ENCODE peak calls at places on chromosome 12, in six cellular contexts. Q is SK-N-SH, D is stomach, X is HCT116, O is transverse colon, S is GM12878. Y is an unnamed sample.
A peak's percentile ranks its signal among the peaks of the same experiment; 100 is the strongest.

GRCh38 chr12:124097681-124098080 is 124.7 kb downstream of the ZNF664 start:
- DNase-seq in X (no peak), S (no peak), Q (no peak), O (no peak), D (no peak), Y (peak; percentile 33)

GRCh38 chr12:28267920-28268680 is 77.8 kb downstream of the CCDC91 start:
- DNase-seq in O (no peak), D (no peak), Q (no peak), X (no peak), S (no peak), Y (no peak)

GRCh38 chr12:121026274-121027045 is 10.2 kb upstream of the C12orf43 start:
- DNase-seq in X (no peak), D (no peak), O (no peak), Q (peak; percentile 47), S (no peak), Y (no peak)

GRCh38 chr12:20822925-20823324 is 12.4 kb downstream of the SLCO1B3 start:
- DNase-seq in D (no peak), O (no peak), Q (no peak), S (no peak), X (no peak), Y (no peak)

GRCh38 chr12:4325984-4326383 is 5.0 kb downstream of the TIGAR start:
- DNase-seq in X (no peak), D (no peak), Q (no peak), O (no peak), S (no peak), Y (no peak)

GRCh38 chr12:107379852-107380567 is 286.7 kb upstream of the CRY1 start:
- DNase-seq in O (peak; percentile 27), S (no peak), Q (no peak), X (peak; percentile 39), D (peak; percentile 36), Y (no peak)

GRCh38 chr12:67772276-67773169 is 124.0 kb downstream of the DYRK2 start:
- DNase-seq in S (no peak), Q (peak; percentile 65), D (no peak), O (no peak), X (no peak), Y (no peak)

GRCh38 chr12:2791086-2791485 is 3.7 kb upstream of the FKBP4 start:
- DNase-seq in O (no peak), X (no peak), Q (no peak), D (no peak), S (no peak), Y (no peak)

GRCh38 chr12:8678661-8679111 is 16.1 kb upstream of the MFAP5 start:
- DNase-seq in S (no peak), X (no peak), O (no peak), D (no peak), Q (no peak), Y (peak; percentile 72)
- H3K27ac ChIP-seq in S (no peak overlapping the region), X (no peak overlapping the region), O (no peak overlapping the region), D (no peak overlapping the region), Q (no peak overlapping the region), Y (no peak overlapping the region)

GRCh38 chr12:94754653-94755052 is 104.3 kb upstream of the TMCC3 start:
- DNase-seq in S (no peak), X (no peak), Q (no peak), O (no peak), D (no peak), Y (no peak)
- TF ChIP-seq CTCF in S (peak; percentile 16), X (peak; percentile 40), Q (peak; percentile 33), O (no peak), D (no peak), Y (no peak)

DNA sequence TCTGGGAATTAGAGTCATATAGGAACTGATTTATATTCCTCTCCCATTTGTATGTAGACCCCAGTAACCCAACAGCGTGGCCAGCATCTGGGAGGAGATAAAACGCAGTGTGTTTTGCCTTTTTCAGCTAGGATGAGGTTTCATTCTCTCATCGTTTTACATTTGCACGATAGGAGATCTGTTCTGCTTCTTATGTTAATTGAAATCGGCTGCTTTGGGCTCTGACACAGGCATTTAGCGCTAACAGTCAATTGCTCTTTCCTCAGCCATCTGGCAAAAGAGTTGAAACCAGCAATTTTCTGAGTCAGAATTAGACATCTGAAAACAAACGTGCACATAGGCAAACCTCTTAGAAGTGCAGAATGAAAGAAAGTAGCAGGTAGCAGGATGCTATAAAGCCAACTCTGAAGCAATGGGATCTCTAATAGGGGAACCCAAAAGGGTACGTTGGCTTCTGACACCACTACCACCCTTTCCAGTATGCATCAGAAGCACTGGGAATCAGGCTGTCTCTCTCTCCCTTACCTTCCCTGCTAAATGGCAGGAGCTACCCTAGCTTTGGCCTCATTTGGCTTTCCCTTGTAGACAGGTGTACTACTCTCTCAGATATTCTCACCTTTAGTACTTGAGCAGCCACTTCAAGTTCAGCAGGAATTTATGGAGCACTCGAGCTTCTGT is 219.1 kb downstream of the PHLDA1 start:
- DNase-seq in O (no peak), S (no peak), D (no peak), X (no peak), Q (peak; percentile 41), Y (no peak)
- TF ChIP-seq POLR2AphosphoS5 in O (no peak), S (no peak), D (no peak), X (no peak), Q (peak; percentile 66), Y (no peak)

GRCh38 chr12:46233418-46233817 is 35.4 kb downstream of the SLC38A1 start:
- DNase-seq in O (no peak), D (peak; percentile 63), X (no peak), Q (no peak), S (no peak), Y (no peak)
- H3K27ac ChIP-seq in O (no peak overlapping the region), D (no peak overlapping the region), X (no peak overlapping the region), Q (no peak overlapping the region), S (no peak overlapping the region), Y (no peak overlapping the region)

DNA sequence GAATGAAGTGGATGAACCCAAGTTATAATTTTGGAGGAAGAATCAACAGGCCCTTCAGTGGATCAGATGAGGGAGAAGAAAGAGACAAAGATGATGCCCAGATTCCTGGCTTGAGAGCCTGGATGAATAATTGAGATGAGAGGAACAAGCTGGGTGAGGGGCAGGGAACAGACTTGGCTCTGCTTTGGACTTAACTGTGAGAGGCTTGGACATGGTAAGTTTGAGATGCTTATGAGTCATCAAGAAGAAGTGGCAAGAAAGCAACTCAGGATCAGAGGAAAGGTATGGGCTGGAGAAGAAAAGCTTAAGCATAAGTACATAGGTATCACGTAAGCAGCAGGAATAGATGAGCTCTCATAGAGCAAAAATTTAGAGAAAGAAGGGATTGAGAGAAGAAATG is 55.3 kb downstream of the FIGNL2 start:
- DNase-seq in D (no peak), Q (no peak), O (no peak), S (no peak), X (no peak), Y (no peak)
- TF ChIP-seq CTCF in D (no peak), Q (no peak), O (no peak), S (no peak), X (no peak), Y (no peak)

GRCh38 chr12:14695685-14696084 is 714 bp downstream of the GUCY2C start:
- DNase-seq in Q (no peak), X (no peak), O (peak; percentile 27), S (no peak), D (no peak), Y (no peak)

GRCh38 chr12:14694145-14694544 is 2.3 kb downstream of the GUCY2C start:
- DNase-seq in S (no peak), O (no peak), Q (no peak), X (no peak), D (no peak), Y (no peak)

GRCh38 chr12:14693116-14693515 is 3.3 kb downstream of the GUCY2C start:
- DNase-seq in S (no peak), O (no peak), X (no peak), D (no peak), Q (no peak), Y (no peak)

GRCh38 chr12:14698555-14698954 is 2.2 kb upstream of the GUCY2C start:
- DNase-seq in D (no peak), X (no peak), O (no peak), S (no peak), Q (no peak), Y (no peak)

GRCh38 chr12:14696265-14696741 is at the start of gene GUCY2C:
- DNase-seq in Q (no peak), X (no peak), S (no peak), D (no peak), O (peak; percentile 81), Y (no peak)
- TF ChIP-seq POLR2AphosphoS5 in Q (no peak), X (no peak), S (no peak), D (no peak), O (peak; percentile 91), Y (no peak)

GRCh38 chr12:108798551-108799221 is 58.7 kb downstream of the SSH1 start:
- DNase-seq in X (no peak), S (no peak), O (peak; percentile 33), D (no peak), Q (no peak), Y (no peak)
- H3K27ac ChIP-seq in X (peak overlapping the region; percentile 20), S (no peak overlapping the region), O (peak overlapping the region; percentile 80), D (peak overlapping the region; percentile 52), Q (peak overlapping the region; percentile 6), Y (peak overlapping the region; percentile 64)

DNA sequence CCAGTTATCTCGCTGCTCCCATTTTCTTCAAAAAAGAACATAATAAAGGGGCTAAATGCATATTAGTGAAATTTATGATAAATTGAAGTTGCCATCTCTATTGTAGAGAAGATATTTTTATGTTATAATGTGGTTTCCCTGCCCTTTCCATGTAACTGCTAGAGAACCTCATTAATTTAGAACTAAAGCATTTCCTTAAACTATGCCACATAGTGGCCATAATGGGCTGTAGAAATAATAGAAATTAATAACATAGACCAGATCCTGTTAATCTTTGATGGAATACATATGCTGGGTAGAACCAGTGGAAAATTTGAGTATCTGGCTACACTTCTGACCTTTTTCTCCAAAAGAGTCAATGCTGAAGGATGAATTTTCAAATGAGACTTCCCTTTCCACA is 376.7 kb downstream of the PDZRN4 start:
- DNase-seq in Q (no peak), O (no peak), S (no peak), D (no peak), X (no peak), Y (no peak)
- TF ChIP-seq CTCF in Q (peak; percentile 37), O (no peak), S (no peak), D (no peak), X (peak; percentile 24), Y (no peak)

GRCh38 chr12:91180577-91180976 is 2.0 kb downstream of the DCN start:
- DNase-seq in S (no peak), O (no peak), Q (peak; percentile 7), D (no peak), X (no peak), Y (no peak)
- TF ChIP-seq POLR2AphosphoS5 in S (no peak), O (no peak), Q (peak; percentile 71), D (no peak), X (no peak), Y (no peak)